ENCODE peak calls at places on chromosome 6, in ten cellular contexts. P is stomach, T is sigmoid colon, N is uterus, F is gastrocnemius medialis, I is HepG2, S is breast epithelium, J is Peyer's patch, Q is transverse colon, H is heart left ventricle. C is an unnamed sample.

GRCh38 chr6:85677243-85677956 is 34.7 kb upstream of the SYNCRIP start:
- DNase-seq in P (no peak), T (no peak), N (no peak), F (no peak), I (no peak), S (no peak), J (no peak), Q (no peak), H (no peak), C (no peak)

GRCh38 chr6:28657756-28658465 is 132.2 kb downstream of the GPX5 start:
- DNase-seq in P (no peak), T (no peak), N (peak; percentile 66), F (no peak), I (peak; percentile 61), S (no peak), J (no peak), Q (peak; percentile 28), H (no peak), C (peak; percentile 44)

GRCh38 chr6:85672050-85672449 is 29.4 kb upstream of the SYNCRIP start:
- DNase-seq in P (no peak), T (no peak), N (no peak), F (no peak), I (no peak), S (no peak), J (no peak), Q (no peak), H (no peak), C (no peak)

GRCh38 chr6:3939559-3939958 is 90.4 kb downstream of the FAM50B start:
- DNase-seq in P (no peak), T (no peak), N (no peak), F (no peak), I (no peak), S (no peak), J (no peak), Q (no peak), H (no peak), C (no peak)

GRCh38 chr6:146191600-146191999 is 162.7 kb downstream of the GRM1 start:
- DNase-seq in P (no peak), T (no peak), N (no peak), F (no peak), I (no peak), S (no peak), J (no peak), Q (no peak), H (no peak), C (no peak)

GRCh38 chr6:4647414-4648365 is 128.5 kb upstream of the CDYL start:
- DNase-seq in P (peak; percentile 72), T (peak; percentile 93), N (peak; percentile 86), F (peak; percentile 80), I (peak; percentile 53), S (peak; percentile 64), J (no peak), Q (peak; percentile 80), H (peak; percentile 87), C (peak; percentile 85)

GRCh38 chr6:73121421-73121993 is 103.8 kb downstream of the KHDC1L start:
- DNase-seq in P (no peak), T (no peak), N (no peak), F (no peak), I (no peak), S (no peak), J (no peak), Q (no peak), H (no peak), C (no peak)

GRCh38 chr6:16511048-16511660 is 250.1 kb downstream of the ATXN1 start:
- DNase-seq in P (no peak), T (no peak), N (no peak), F (no peak), I (peak; percentile 44), S (no peak), J (no peak), Q (no peak), H (no peak), C (no peak)

GRCh38 chr6:8192067-8192466 is 89.7 kb upstream of the EEF1E1 start:
- DNase-seq in P (no peak), T (no peak), N (no peak), F (no peak), I (no peak), S (no peak), J (no peak), Q (no peak), H (no peak), C (no peak)

GRCh38 chr6:163688971-163689370 is 274.5 kb downstream of the QKI start:
- DNase-seq in P (no peak), T (no peak), N (no peak), F (no peak), I (no peak), S (no peak), J (no peak), Q (no peak), H (no peak), C (no peak)

GRCh38 chr6:136782021-136782770 is 10.1 kb downstream of the MAP3K5 start:
- DNase-seq in P (no peak), T (no peak), N (no peak), F (no peak), I (no peak), S (no peak), J (no peak), Q (no peak), H (no peak), C (no peak)

GRCh38 chr6:154343473-154344308 is 12.9 kb downstream of the IPCEF1 start:
- DNase-seq in P (peak; percentile 81), T (no peak), N (no peak), F (no peak), I (no peak), S (peak; percentile 72), J (no peak), Q (peak; percentile 79), H (peak; percentile 20), C (peak; percentile 88)

GRCh38 chr6:79137671-79138070 is 59.6 kb upstream of the PHIP start:
- DNase-seq in P (no peak), T (no peak), N (no peak), F (no peak), I (no peak), S (no peak), J (no peak), Q (no peak), H (no peak), C (no peak)

GRCh38 chr6:149384464-149384863 is 15.6 kb upstream of the SUMO4 start:
- DNase-seq in P (no peak), T (no peak), N (no peak), F (no peak), I (no peak), S (no peak), J (no peak), Q (no peak), H (no peak), C (no peak)

GRCh38 chr6:69647726-69648125 is 149.1 kb downstream of the LMBRD1 start:
- DNase-seq in P (no peak), T (no peak), N (no peak), F (no peak), I (peak; percentile 1), S (no peak), J (no peak), Q (no peak), H (no peak), C (no peak)

GRCh38 chr6:143328885-143329284 is 121.6 kb downstream of the ADAT2 start:
- DNase-seq in P (no peak), T (no peak), N (no peak), F (no peak), I (no peak), S (no peak), J (no peak), Q (no peak), H (no peak), C (no peak)

DNA sequence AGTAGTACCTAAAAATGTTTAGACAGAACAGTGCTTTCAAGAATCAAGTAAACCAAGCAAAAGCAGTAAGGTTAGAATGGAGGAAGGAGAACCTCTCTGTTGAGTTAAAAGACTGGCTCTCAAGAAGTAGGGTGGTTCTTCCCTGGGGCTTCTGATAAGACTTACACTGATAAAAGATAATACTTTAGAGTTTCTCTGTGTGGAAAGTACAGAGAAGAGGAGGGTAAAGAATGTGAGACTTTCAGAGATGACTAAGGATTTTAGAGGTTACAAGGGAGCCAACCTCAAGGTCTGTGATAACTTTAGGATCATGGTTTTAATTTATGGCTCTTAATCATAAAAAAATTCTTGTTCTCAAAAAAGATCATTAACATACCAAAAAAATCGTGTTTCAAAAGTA is 30.9 kb upstream of the ALDH8A1 start:
- DNase-seq in P (no peak), T (no peak), N (no peak), F (no peak), I (no peak), S (no peak), J (no peak), Q (no peak), H (no peak), C (no peak)
- TF ChIP-seq POLR2A in P (no peak), T (no peak), N (no peak), F (no peak), I (no peak), S (no peak), J (no peak), Q (no peak), H (no peak), C (no peak)

DNA sequence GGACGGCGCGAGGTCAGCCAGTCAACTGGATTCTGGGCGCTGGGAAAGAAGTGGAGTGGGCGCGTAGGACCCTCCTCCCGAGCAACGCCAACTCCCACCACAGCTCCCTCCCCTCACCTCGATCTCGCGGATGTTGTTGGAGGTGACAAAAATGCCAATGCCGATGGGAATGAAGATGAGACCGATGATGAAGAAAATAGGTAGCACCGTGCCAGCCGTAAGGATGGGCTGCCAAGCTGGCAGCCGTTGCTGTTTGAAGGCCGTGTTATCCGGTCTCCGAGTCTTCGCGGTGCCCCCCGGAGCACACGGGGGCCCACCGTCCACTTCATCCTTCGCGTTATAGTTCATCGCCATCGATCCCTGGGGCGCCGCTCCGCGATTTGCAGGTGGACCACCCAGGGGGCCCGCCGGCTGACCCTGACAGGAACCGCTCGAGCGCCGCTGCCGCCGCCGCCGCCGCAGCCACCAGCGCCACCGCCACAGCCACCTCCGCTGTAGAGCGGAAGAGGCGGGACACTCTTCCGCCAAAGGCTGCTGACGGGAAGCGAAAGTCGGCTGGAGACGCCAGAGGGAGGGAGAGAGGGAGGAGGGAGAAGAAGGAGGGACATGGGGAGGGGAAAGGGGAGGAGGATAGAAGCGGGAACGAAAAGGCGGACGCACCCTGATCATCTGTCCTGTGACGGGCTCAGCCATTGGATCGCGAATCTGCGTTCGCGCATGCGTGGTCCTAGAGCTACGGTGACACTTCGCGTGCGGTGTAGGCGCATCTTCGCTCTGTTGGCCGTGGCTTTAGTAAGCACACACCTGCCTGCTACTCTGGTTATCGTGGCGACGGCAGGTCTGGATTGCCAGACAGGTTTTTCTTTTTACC is at the start of gene TMEM30A:
- DNase-seq in P (peak; percentile 96), T (peak; percentile 99), N (peak; percentile 95), F (peak; percentile 99), I (peak; percentile 98), S (peak; percentile 97), J (peak; percentile 92), Q (peak; percentile 98), H (peak; percentile 97), C (peak; percentile 98)
- H3K4me1 ChIP-seq in P (peaks cover 14% of the 10 kb centered on the region), T (peaks cover 45% of the 10 kb centered on the region), N (no peaks in the 10 kb centered on the region), F (peaks cover 44% of the 10 kb centered on the region), I (peaks cover 46% of the 10 kb centered on the region), S (peaks cover 39% of the 10 kb centered on the region), J (no peaks in the 10 kb centered on the region), Q (peaks cover 20% of the 10 kb centered on the region), H (peaks cover 58% of the 10 kb centered on the region), C (peaks cover 68% of the 10 kb centered on the region)

GRCh38 chr6:43304882-43305281 is 3.7 kb downstream of the CRIP3 start:
- DNase-seq in P (no peak), T (no peak), N (no peak), F (no peak), I (no peak), S (no peak), J (no peak), Q (no peak), H (no peak), C (no peak)
- H3K27ac ChIP-seq in P (no peak overlapping the region), T (no peak overlapping the region), N (no peak overlapping the region), F (no peak overlapping the region), I (no peak overlapping the region), S (no peak overlapping the region), J (no peak overlapping the region), Q (no peak overlapping the region), H (no peak overlapping the region), C (no peak overlapping the region)

GRCh38 chr6:56497691-56498090 is 145.0 kb downstream of the DST start:
- DNase-seq in P (no peak), T (no peak), N (no peak), F (no peak), I (no peak), S (no peak), J (no peak), Q (no peak), H (no peak), C (no peak)
- TF ChIP-seq POLR2A in P (no peak), T (no peak), N (no peak), F (no peak), I (no peak), S (no peak), J (no peak), Q (no peak), H (no peak), C (no peak)